ENCODE peak calls at places on chromosomes 6 and 20, in ten cellular contexts. P is hepatocyte; I is HT-29; W is stimulated activated CD8-positive, alpha-beta memory T cell treated with anti-CD3 and anti-CD28 coated beads, Interleukin-4, amount 100 ng/mL, for 24 hours; U is activated T-cell treated with anti-CD3 and anti-CD28 coated beads for 1 hour; D is GM10248; Y is foreskin fibroblast; A is HEK293T; X is body of pancreas; N is Peyer's patch. M is an unnamed sample.

GRCh38 chr6:84263557-84263956 is 36.1 kb upstream of the CEP162 start:
- DNase-seq in P (no peak), I (no peak), W (no peak), U (no peak), D (no peak), Y (no peak), A (no peak), X (no peak), N (no peak), M (no peak)

GRCh38 chr6:38477680-38478260 is 162.0 kb downstream of the BTBD9 start:
- DNase-seq in P (no peak), I (no peak), W (no peak), U (no peak), D (no peak), Y (no peak), A (no peak), X (no peak), N (no peak), M (no peak)

GRCh38 chr20:52921300-52921699 is 50.9 kb upstream of the TSHZ2 start:
- DNase-seq in P (no peak), I (no peak), W (no peak), U (no peak), D (no peak), Y (no peak), A (no peak), X (no peak), N (no peak), M (no peak)

GRCh38 chr6:18533793-18534192 is 146.6 kb downstream of the RNF144B start:
- DNase-seq in P (no peak), I (no peak), W (no peak), U (no peak), D (no peak), Y (no peak), A (no peak), X (no peak), N (no peak), M (no peak)

GRCh38 chr6:85113934-85114582 is 335.8 kb upstream of the NT5E start:
- DNase-seq in P (no peak), I (no peak), W (no peak), U (no peak), D (no peak), Y (no peak), A (no peak), X (no peak), N (no peak), M (no peak)

GRCh38 chr6:122405417-122405816 is 6.0 kb downstream of the HSF2 start:
- DNase-seq in P (no peak), I (no peak), W (no peak), U (no peak), D (no peak), Y (no peak), A (no peak), X (no peak), N (no peak), M (no peak)

GRCh38 chr20:10985536-10985935 is 311.7 kb upstream of the JAG1 start:
- DNase-seq in P (no peak), I (no peak), W (no peak), U (no peak), D (no peak), Y (peak), A (no peak), X (no peak), N (no peak), M (no peak)

GRCh38 chr6:72619883-72620696 is 1.8 kb upstream of the KCNQ5 start:
- DNase-seq in P (peak), I (no peak), W (peak), U (peak), D (peak), Y (peak), A (no peak), X (peak), N (no peak), M (peak)

GRCh38 chr20:51452734-51453133 is 89.8 kb downstream of the NFATC2 start:
- DNase-seq in P (no peak), I (no peak), W (no peak), U (no peak), D (no peak), Y (no peak), A (no peak), X (no peak), N (no peak), M (no peak)

GRCh38 chr6:18277181-18278006 is 13.1 kb upstream of the DEK start:
- DNase-seq in P (no peak), I (no peak), W (no peak), U (no peak), D (no peak), Y (no peak), A (peak), X (no peak), N (no peak), M (no peak)

GRCh38 chr20:50762435-50763201 is 31.2 kb downstream of the PARD6B start:
- DNase-seq in P (peak), I (peak), W (no peak), U (no peak), D (no peak), Y (peak), A (no peak), X (peak), N (no peak), M (peak)

GRCh38 chr6:43803055-43803782 is 33.2 kb downstream of the VEGFA start:
- DNase-seq in P (no peak), I (no peak), W (no peak), U (no peak), D (no peak), Y (no peak), A (no peak), X (no peak), N (peak), M (no peak)

GRCh38 chr20:25283221-25283951 is 35.5 kb downstream of the PYGB start:
- DNase-seq in P (no peak), I (no peak), W (no peak), U (no peak), D (no peak), Y (no peak), A (no peak), X (peak), N (peak), M (peak)

GRCh38 chr20:16404640-16405039 is 168.6 kb downstream of the KIF16B start:
- DNase-seq in P (no peak), I (no peak), W (no peak), U (no peak), D (no peak), Y (no peak), A (no peak), X (no peak), N (no peak), M (no peak)

GRCh38 chr6:13593720-13594119 is 19.3 kb downstream of the SIRT5 start:
- DNase-seq in P (no peak), I (no peak), W (no peak), U (no peak), D (no peak), Y (no peak), A (no peak), X (no peak), N (no peak), M (no peak)

GRCh38 chr6:6689413-6690143 is 101.1 kb downstream of the LY86 start:
- DNase-seq in P (no peak), I (no peak), W (no peak), U (no peak), D (no peak), Y (no peak), A (no peak), X (no peak), N (no peak), M (no peak)

GRCh38 chr6:75204222-75204958 is 1.5 kb downstream of the COL12A1 start:
- DNase-seq in P (peak), I (peak), W (no peak), U (no peak), D (peak), Y (peak), A (peak), X (peak), N (peak), M (peak)

GRCh38 chr20:17681741-17682102 is 320 bp downstream of the RRBP1 start:
- DNase-seq in P (no peak), I (no peak), W (no peak), U (no peak), D (no peak), Y (no peak), A (no peak), X (no peak), N (no peak), M (no peak)

GRCh38 chr6:88982720-88983119 is 19.3 kb upstream of the RNGTT start:
- DNase-seq in P (peak), I (peak), W (no peak), U (no peak), D (peak), Y (peak), A (peak), X (peak), N (no peak), M (no peak)

GRCh38 chr20:45810191-45810590 is 2.3 kb upstream of the UBE2C start:
- DNase-seq in P (no peak), I (no peak), W (no peak), U (no peak), D (no peak), Y (no peak), A (no peak), X (no peak), N (no peak), M (no peak)

GRCh38 chr20:46268131-46268611 is 40.1 kb downstream of the CDH22 start:
- DNase-seq in P (no peak), I (no peak), W (no peak), U (no peak), D (no peak), Y (no peak), A (peak), X (no peak), N (no peak), M (no peak)

GRCh38 chr6:47321582-47321981 is 11.9 kb upstream of the TNFRSF21 start:
- DNase-seq in P (no peak), I (no peak), W (no peak), U (no peak), D (no peak), Y (no peak), A (no peak), X (no peak), N (no peak), M (no peak)

GRCh38 chr20:63223121-63223825 is 7.3 kb upstream of the YTHDF1 start:
- DNase-seq in P (peak), I (peak), W (no peak), U (peak), D (peak), Y (no peak), A (peak), X (peak), N (no peak), M (peak)

GRCh38 chr6:148364056-148364844 is 21.6 kb downstream of the SASH1 start:
- DNase-seq in P (no peak), I (peak), W (no peak), U (no peak), D (no peak), Y (peak), A (no peak), X (peak), N (no peak), M (no peak)

GRCh38 chr20:22438926-22439325 is 145.4 kb downstream of the FOXA2 start:
- DNase-seq in P (no peak), I (peak), W (no peak), U (no peak), D (no peak), Y (no peak), A (peak), X (no peak), N (no peak), M (no peak)

GRCh38 chr20:56422131-56422823 is 10.2 kb downstream of the CASS4 start:
- DNase-seq in P (no peak), I (peak), W (no peak), U (no peak), D (no peak), Y (peak), A (no peak), X (no peak), N (no peak), M (no peak)

GRCh38 chr6:90663873-90664272 is 77.0 kb upstream of the MAP3K7 start:
- DNase-seq in P (no peak), I (peak), W (no peak), U (no peak), D (no peak), Y (no peak), A (no peak), X (no peak), N (no peak), M (no peak)

GRCh38 chr20:60402209-60403058 is 444.2 kb downstream of the CDH26 start:
- DNase-seq in P (no peak), I (no peak), W (no peak), U (no peak), D (no peak), Y (no peak), A (no peak), X (no peak), N (no peak), M (no peak)